ENCODE peak calls at places on chromosomes 6 and 20, in eight cellular contexts. I is AG09319, X is testis, T is ovary, K is MV-4-11, C is cardiac septum, D is renal cortical epithelial cell, B is cardiac fibroblast. L is an unnamed sample.

GRCh38 chr6:118650500-118651281 is 700 bp downstream of the CEP85L start:
- DNase-seq in K (no peak), B (peak), C (no peak), D (peak), I (no peak), T (peak), X (peak), L (no peak)

GRCh38 chr20:16397053-16397452 is 176.2 kb downstream of the KIF16B start:
- DNase-seq in C (peak), K (no peak), X (peak), D (no peak), B (no peak), I (peak), T (peak), L (no peak)

GRCh38 chr20:33262658-33263065 is 20.4 kb upstream of the BPIFB1 start:
- DNase-seq in T (no peak), D (peak), X (peak), I (peak), C (no peak), B (peak), K (peak), L (no peak)

GRCh38 chr6:2744206-2744771 is 6.4 kb downstream of the MYLK4 start:
- DNase-seq in K (no peak), B (peak), T (no peak), X (peak), C (no peak), I (no peak), D (peak), L (no peak)

GRCh38 chr6:30743099-30744053 is 889 bp upstream of the FLOT1 start:
- DNase-seq in B (peak), T (peak), K (no peak), I (no peak), X (peak), C (no peak), D (no peak), L (no peak)

GRCh38 chr20:655730-656624 is 3.0 kb upstream of the SRXN1 start:
- DNase-seq in I (no peak), C (no peak), D (no peak), T (no peak), X (no peak), K (peak), B (no peak), L (no peak)

GRCh38 chr6:24918641-24919403 is 16.9 kb downstream of the RIPOR2 start:
- DNase-seq in D (no peak), B (no peak), X (no peak), T (no peak), C (no peak), K (peak), I (no peak), L (no peak)

GRCh38 chr6:157381631-157382621 is 936 bp downstream of the ZDHHC14 start:
- DNase-seq in C (peak), X (peak), K (no peak), B (peak), D (peak), T (peak), I (no peak), L (no peak)

GRCh38 chr6:133951881-133952814 is 876 bp upstream of the TBPL1 start:
- DNase-seq in C (peak), K (no peak), I (peak), X (peak), B (peak), T (peak), D (peak), L (peak)

GRCh38 chr6:51152594-51152993 is 333.9 kb downstream of the TFAP2B start:
- DNase-seq in C (no peak), K (no peak), D (no peak), X (no peak), B (no peak), T (no peak), I (no peak), L (no peak)

GRCh38 chr6:71298459-71298858 is 9.8 kb downstream of the OGFRL1 start:
- DNase-seq in D (no peak), X (no peak), T (no peak), I (no peak), C (no peak), K (no peak), B (no peak), L (no peak)

GRCh38 chr6:106360410-106360988 is at the start of gene CRYBG1:
- DNase-seq in D (no peak), X (peak), I (no peak), K (no peak), C (peak), T (peak), B (no peak), L (peak)

GRCh38 chr6:161327360-161327953 is 53.6 kb upstream of the AGPAT4 start:
- DNase-seq in B (peak), C (no peak), X (no peak), T (no peak), D (peak), K (no peak), I (no peak), L (no peak)

GRCh38 chr20:63106108-63106764 is 99.5 kb upstream of the BHLHE23 start:
- DNase-seq in D (no peak), T (no peak), I (no peak), B (peak), K (no peak), X (no peak), C (no peak), L (no peak)

GRCh38 chr20:12433724-12434123 is 516.0 kb downstream of the BTBD3 start:
- DNase-seq in X (no peak), B (no peak), T (no peak), D (no peak), K (no peak), I (no peak), C (no peak), L (no peak)

GRCh38 chr6:15872252-15873103 is 209.7 kb upstream of the DTNBP1 start:
- DNase-seq in T (no peak), B (peak), C (no peak), K (peak), I (no peak), D (no peak), X (no peak), L (no peak)

GRCh38 chr6:31139599-31139998 is 733 bp upstream of the PSORS1C2 start:
- DNase-seq in I (no peak), C (no peak), X (no peak), B (no peak), K (no peak), T (no peak), D (peak), L (no peak)

GRCh38 chr6:30234361-30234760 is 21.2 kb upstream of the TRIM26 start:
- DNase-seq in C (no peak), X (no peak), D (no peak), I (no peak), B (peak), K (peak), T (no peak), L (no peak)

GRCh38 chr6:167879612-167880011 is 52.9 kb downstream of the AFDN start:
- DNase-seq in T (no peak), D (no peak), K (no peak), I (no peak), X (no peak), B (no peak), C (no peak), L (no peak)

GRCh38 chr6:46051962-46052361 is 36.3 kb upstream of the CLIC5 start:
- DNase-seq in B (peak), X (no peak), C (no peak), I (no peak), D (peak), T (no peak), K (no peak), L (no peak)

GRCh38 chr6:53349209-53349693 is 501 bp upstream of the ELOVL5 start:
- DNase-seq in I (no peak), D (no peak), C (no peak), K (no peak), X (no peak), B (no peak), T (no peak), L (no peak)

GRCh38 chr20:7333846-7334245 is 566.4 kb downstream of the BMP2 start:
- DNase-seq in D (peak), T (no peak), K (no peak), B (peak), X (no peak), I (no peak), C (no peak), L (no peak)

GRCh38 chr6:15430947-15431405 is 185.1 kb downstream of the JARID2 start:
- DNase-seq in X (no peak), C (no peak), D (no peak), I (peak), T (no peak), B (peak), K (no peak), L (no peak)

GRCh38 chr6:6918216-6918983 is 189.4 kb upstream of the RREB1 start:
- DNase-seq in K (peak), D (peak), T (no peak), B (peak), I (no peak), X (no peak), C (no peak), L (no peak)

GRCh38 chr6:52307900-52308372 is 23.4 kb upstream of the MCM3 start:
- DNase-seq in K (peak), I (no peak), D (no peak), X (no peak), T (no peak), B (no peak), C (no peak), L (no peak)

GRCh38 chr20:8627386-8628030 is 441.4 kb upstream of the PLCB4 start:
- DNase-seq in X (no peak), D (no peak), T (no peak), I (no peak), C (no peak), K (no peak), B (no peak), L (no peak)

GRCh38 chr6:26452631-26453030 is 5.1 kb upstream of the BTN2A1 start:
- DNase-seq in K (no peak), T (no peak), B (no peak), D (no peak), X (no peak), I (no peak), C (no peak), L (no peak)

GRCh38 chr6:134797400-134798113 is 152.3 kb downstream of the ALDH8A1 start:
- DNase-seq in I (no peak), T (no peak), B (no peak), D (no peak), C (no peak), K (no peak), X (no peak), L (no peak)

GRCh38 chr6:22888147-22888831 is 318.9 kb downstream of the HDGFL1 start:
- DNase-seq in D (peak), C (no peak), T (no peak), K (no peak), I (no peak), B (no peak), X (no peak), L (no peak)

GRCh38 chr6:161152904-161153662 is 120.8 kb downstream of the AGPAT4 start:
- DNase-seq in B (no peak), K (no peak), I (no peak), C (no peak), X (no peak), T (no peak), D (no peak), L (no peak)

GRCh38 chr20:45918779-45919535 is 7.0 kb upstream of the PLTP start:
- DNase-seq in C (no peak), I (no peak), B (peak), T (no peak), X (no peak), D (no peak), K (no peak), L (no peak)

GRCh38 chr6:142845624-142846458 is 99.1 kb downstream of the HIVEP2 start:
- DNase-seq in X (peak), C (peak), I (no peak), K (no peak), B (peak), D (peak), T (peak), L (peak)

GRCh38 chr20:62555642-62556420 is 80.0 kb upstream of the GATA5 start:
- DNase-seq in C (no peak), T (no peak), B (no peak), D (no peak), I (no peak), X (no peak), K (no peak), L (no peak)